ENCODE peak calls at places on chromosomes 5 and 9, in six cellular contexts. E is OCI-LY7; F is stimulated activated naive B cell treated with anti-CD40 and anti-IgM and Interleukin-4, amounts not matched to agents 10 μg/mL and 1 μg/mL and 100 μg/mL, for 72 hours; N is EH; R is brain microvascular endothelial cell; T is Panc1. S is an unnamed sample.

GRCh38 chr9:134177624-134178393 is 13.4 kb upstream of the RNU6ATAC start:
- DNase-seq in E (no peak), F (no peak), R (no peak), T (no peak), N (no peak), S (no peak)

GRCh38 chr5:107431998-107432397 is 238.7 kb downstream of the EFNA5 start:
- DNase-seq in T (no peak), E (no peak), F (no peak), R (no peak), N (peak), S (no peak)

GRCh38 chr9:110731437-110732028 is 62.9 kb downstream of the MUSK start:
- DNase-seq in R (no peak), E (no peak), N (no peak), F (no peak), T (no peak), S (no peak)

GRCh38 chr9:100561256-100561655 is 16.6 kb upstream of the CAVIN4 start:
- DNase-seq in T (no peak), F (no peak), N (no peak), R (no peak), E (no peak), S (no peak)

GRCh38 chr5:32241034-32241783 is 67.1 kb upstream of the GOLPH3 start:
- DNase-seq in F (no peak), N (no peak), T (no peak), R (no peak), E (no peak), S (no peak)

GRCh38 chr9:129182625-129183494 is 4.8 kb upstream of the IER5L start:
- DNase-seq in N (peak), E (no peak), F (no peak), R (no peak), T (no peak), S (no peak)

GRCh38 chr5:142385194-142385593 is 60.4 kb upstream of the SPRY4 start:
- DNase-seq in T (no peak), F (no peak), R (peak), N (peak), E (no peak), S (no peak)

GRCh38 chr5:54480296-54480695 is 24.8 kb downstream of the HSPB3 start:
- DNase-seq in F (no peak), T (no peak), E (no peak), R (no peak), N (no peak), S (no peak)

GRCh38 chr5:132070460-132071337 is 2.9 kb upstream of the CSF2 start:
- DNase-seq in T (no peak), E (no peak), F (no peak), R (peak), N (peak), S (no peak)

GRCh38 chr9:38707885-38708640 is 11.9 kb downstream of the FAM240B start:
- DNase-seq in R (no peak), N (no peak), F (no peak), E (peak), T (no peak), S (peak)

GRCh38 chr9:82997471-82998140 is 65.3 kb downstream of the RASEF start:
- DNase-seq in R (no peak), N (no peak), F (no peak), E (no peak), T (no peak), S (no peak)

GRCh38 chr5:158948376-158948775 is 151.3 kb downstream of the EBF1 start:
- DNase-seq in F (no peak), N (no peak), R (no peak), T (no peak), E (no peak), S (no peak)

GRCh38 chr9:125409217-125409636 is 147.6 kb downstream of the GAPVD1 start:
- DNase-seq in E (peak), T (no peak), N (no peak), F (no peak), R (no peak), S (peak)

GRCh38 chr9:13215791-13216554 is 63.5 kb downstream of the MPDZ start:
- DNase-seq in T (no peak), N (no peak), F (no peak), R (no peak), E (no peak), S (no peak)

GRCh38 chr5:157558681-157559080 is 16.9 kb downstream of the ADAM19 start:
- DNase-seq in F (no peak), N (peak), T (no peak), E (no peak), R (no peak), S (no peak)

GRCh38 chr9:35271637-35272036 is 109.8 kb downstream of the UNC13B start:
- DNase-seq in E (no peak), T (no peak), R (no peak), F (no peak), N (no peak), S (no peak)

GRCh38 chr5:102523541-102524175 is 24.9 kb upstream of the SLCO6A1 start:
- DNase-seq in R (no peak), E (peak), N (no peak), F (no peak), T (no peak), S (peak)

GRCh38 chr5:111742595-111742994 is 14.4 kb downstream of the NREP start:
- DNase-seq in F (no peak), E (no peak), N (peak), T (no peak), R (peak), S (no peak)

GRCh38 chr5:34563951-34564705 is 92.0 kb upstream of the RAI14 start:
- DNase-seq in T (no peak), N (no peak), E (no peak), R (peak), F (no peak), S (no peak)

GRCh38 chr5:61817472-61818326 is 485.6 kb downstream of the ZSWIM6 start:
- DNase-seq in F (no peak), E (no peak), R (peak), T (peak), N (peak), S (no peak)

GRCh38 chr5:178808886-178809285 is 50.9 kb upstream of the ZNF354B start:
- DNase-seq in R (no peak), E (no peak), T (no peak), N (no peak), F (no peak), S (no peak)

GRCh38 chr9:37374892-37375291 is 47.6 kb upstream of the GRHPR start:
- DNase-seq in E (peak), T (no peak), N (no peak), F (peak), R (no peak), S (peak)

GRCh38 chr9:2228132-2228531 is 213.0 kb downstream of the SMARCA2 start:
- DNase-seq in E (peak), T (no peak), F (no peak), R (no peak), N (peak), S (no peak)

GRCh38 chr9:133154097-133154989 is 9.4 kb downstream of the GBGT1 start:
- DNase-seq in R (no peak), E (no peak), T (no peak), F (no peak), N (no peak), S (no peak)

GRCh38 chr5:64497390-64497789 is 8.4 kb upstream of the RGS7BP start:
- DNase-seq in F (no peak), E (no peak), N (peak), T (no peak), R (peak), S (no peak)

GRCh38 chr5:134503937-134504437 is 21.5 kb upstream of the JADE2 start:
- DNase-seq in T (no peak), R (no peak), N (peak), E (no peak), F (no peak), S (no peak)

GRCh38 chr5:75006821-75007536 is 45.4 kb downstream of the GCNT4 start:
- DNase-seq in F (no peak), N (peak), R (no peak), T (no peak), E (no peak), S (no peak)

GRCh38 chr5:81393430-81393782 is 528 bp downstream of the ACOT12 start:
- DNase-seq in R (no peak), N (no peak), E (no peak), F (no peak), T (no peak), S (no peak)

GRCh38 chr5:16519435-16519834 is 53.8 kb upstream of the ZNF622 start:
- DNase-seq in N (no peak), T (no peak), E (no peak), F (no peak), R (no peak), S (no peak)

GRCh38 chr5:86824642-86825041 is 206.9 kb downstream of the COX7C start:
- DNase-seq in E (no peak), N (no peak), F (no peak), T (no peak), R (no peak), S (no peak)

GRCh38 chr5:26805076-26805475 is 233.3 kb downstream of the CDH9 start:
- DNase-seq in E (no peak), T (no peak), R (no peak), N (no peak), F (no peak), S (no peak)

GRCh38 chr5:141743652-141744333 is 61.8 kb upstream of the ARAP3 start:
- DNase-seq in T (no peak), E (no peak), F (no peak), R (no peak), N (no peak), S (no peak)

GRCh38 chr9:136769710-136770191 is 5.4 kb upstream of the LCN15 start:
- DNase-seq in F (no peak), N (no peak), R (no peak), T (no peak), E (peak), S (peak)

GRCh38 chr5:113806823-113807222 is 293.3 kb downstream of the YTHDC2 start:
- DNase-seq in F (no peak), T (no peak), E (no peak), R (no peak), N (peak), S (no peak)